ENCODE peak calls at places on chromosomes 11 and 22, in seven cellular contexts. One of them, this sample, is unnamed. For H3K4me1, the result is how much of the 10 kb centered on the place peaks cover.

GRCh38 chr11:15569626-15570025 is 454.9 kb downstream of the INSC start:
- DNase-seq in H9: no peak
- DNase-seq in mesendoderm: no peak
- DNase-seq in IMR-90: no peak
- DNase-seq in neuronal stem cell: no peak
- DNase-seq in mesenchymal stem cell: no peak
- DNase-seq in H1: peak
- DNase-seq in this sample: no peak

GRCh38 chr11:133887692-133888332 is 42.5 kb upstream of the SPATA19 start:
- DNase-seq in H9: no peak
- DNase-seq in mesendoderm: no peak
- DNase-seq in IMR-90: no peak
- DNase-seq in neuronal stem cell: no peak
- DNase-seq in mesenchymal stem cell: no peak
- DNase-seq in H1: no peak
- DNase-seq in this sample: no peak

GRCh38 chr11:64877390-64878222 is 815 bp downstream of the EHD1 start:
- DNase-seq in H9: no peak
- DNase-seq in mesendoderm: no peak
- DNase-seq in IMR-90: no peak
- DNase-seq in neuronal stem cell: no peak
- DNase-seq in mesenchymal stem cell: no peak
- DNase-seq in H1: no peak
- DNase-seq in this sample: no peak

GRCh38 chr11:76455331-76455730 is 10.5 kb downstream of the EMSY start:
- DNase-seq in H9: peak
- DNase-seq in mesendoderm: peak
- DNase-seq in IMR-90: peak
- DNase-seq in neuronal stem cell: peak
- DNase-seq in mesenchymal stem cell: no peak
- DNase-seq in H1: no peak
- DNase-seq in this sample: peak

GRCh38 chr11:35146074-35146521 is 7.1 kb downstream of the CD44 start:
- DNase-seq in H9: no peak
- DNase-seq in mesendoderm: no peak
- DNase-seq in IMR-90: no peak
- DNase-seq in neuronal stem cell: no peak
- DNase-seq in mesenchymal stem cell: peak
- DNase-seq in H1: no peak
- DNase-seq in this sample: no peak

GRCh38 chr11:107928767-107929507 is 689 bp downstream of the RAB39A start:
- DNase-seq in H9: peak
- DNase-seq in mesendoderm: peak
- DNase-seq in IMR-90: no peak
- DNase-seq in neuronal stem cell: peak
- DNase-seq in mesenchymal stem cell: no peak
- DNase-seq in H1: peak
- DNase-seq in this sample: no peak

GRCh38 chr11:84524422-84525051 is 1102.6 kb downstream of the DLG2 start:
- DNase-seq in H9: no peak
- DNase-seq in mesendoderm: peak
- DNase-seq in IMR-90: peak
- DNase-seq in neuronal stem cell: no peak
- DNase-seq in mesenchymal stem cell: peak
- DNase-seq in H1: no peak
- DNase-seq in this sample: no peak

GRCh38 chr11:121564948-121565684 is 112.3 kb upstream of the SORL1-AS1 start:
- DNase-seq in H9: no peak
- DNase-seq in mesendoderm: no peak
- DNase-seq in IMR-90: no peak
- DNase-seq in neuronal stem cell: no peak
- DNase-seq in mesenchymal stem cell: no peak
- DNase-seq in H1: no peak
- DNase-seq in this sample: no peak

GRCh38 chr11:12091957-12092558 is 18.3 kb upstream of the MICAL2 start:
- DNase-seq in H9: no peak
- DNase-seq in mesendoderm: peak
- DNase-seq in IMR-90: no peak
- DNase-seq in neuronal stem cell: no peak
- DNase-seq in mesenchymal stem cell: no peak
- DNase-seq in H1: no peak
- DNase-seq in this sample: peak

GRCh38 chr11:87176044-87176443 is 138.3 kb downstream of the TMEM135 start:
- DNase-seq in H9: no peak
- DNase-seq in mesendoderm: peak
- DNase-seq in IMR-90: peak
- DNase-seq in neuronal stem cell: no peak
- DNase-seq in mesenchymal stem cell: no peak
- DNase-seq in H1: no peak
- DNase-seq in this sample: no peak

DNA sequence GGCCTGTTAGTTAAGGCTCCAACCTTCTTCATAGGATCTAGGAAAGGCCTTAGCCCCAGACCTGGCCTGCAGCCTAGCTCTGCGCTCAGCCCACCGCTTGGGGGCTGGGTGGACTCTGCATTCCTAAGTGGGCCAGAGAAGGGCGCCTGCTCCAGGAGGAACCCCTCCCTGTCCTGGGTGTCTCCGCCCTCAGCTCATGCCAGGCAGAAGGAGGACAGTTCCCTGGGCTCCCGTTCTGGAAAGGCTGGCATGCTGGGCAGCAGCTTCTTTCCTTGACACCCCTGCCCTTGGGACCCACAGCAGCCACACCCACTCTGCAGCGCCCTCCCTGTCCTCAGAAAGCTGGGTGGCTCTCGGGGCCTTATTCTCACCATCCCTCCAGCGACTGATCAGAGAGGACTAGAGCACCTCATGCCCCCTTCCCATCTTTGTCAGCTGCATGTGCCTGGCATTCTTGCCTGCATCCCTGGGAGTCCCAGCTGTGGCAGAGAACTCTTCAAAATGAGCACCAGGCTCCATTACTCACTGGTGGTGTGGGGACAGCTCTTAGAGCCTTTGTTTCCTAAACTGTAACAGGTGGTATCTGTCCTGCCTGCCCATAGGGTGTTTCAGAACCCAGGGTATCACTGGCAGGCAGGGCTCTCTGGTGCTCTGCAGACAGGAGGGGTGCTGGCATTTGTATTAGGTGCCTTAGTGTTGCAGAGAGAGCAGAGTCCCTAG is 20.3 kb upstream of the MYRF start:
- DNase-seq in H9: no peak
- DNase-seq in mesendoderm: no peak
- DNase-seq in IMR-90: no peak
- DNase-seq in neuronal stem cell: no peak
- DNase-seq in mesenchymal stem cell: no peak
- DNase-seq in H1: no peak
- DNase-seq in this sample: no peak
- H3K27ac ChIP-seq in H9: no peak
- H3K27ac ChIP-seq in mesendoderm: no peak
- H3K27ac ChIP-seq in IMR-90: no peak
- H3K27ac ChIP-seq in neuronal stem cell: no peak
- H3K27ac ChIP-seq in mesenchymal stem cell: no peak
- H3K27ac ChIP-seq in H1: no peak
- H3K27ac ChIP-seq in this sample: no peak

GRCh38 chr11:69632900-69633299 is 8.1 kb upstream of the CCND1 start:
- DNase-seq in H9: no peak
- DNase-seq in mesendoderm: no peak
- DNase-seq in IMR-90: no peak
- DNase-seq in neuronal stem cell: no peak
- DNase-seq in mesenchymal stem cell: no peak
- DNase-seq in H1: no peak
- DNase-seq in this sample: no peak

GRCh38 chr11:69634069-69634468 is 6.9 kb upstream of the CCND1 start:
- DNase-seq in H9: no peak
- DNase-seq in mesendoderm: peak
- DNase-seq in IMR-90: no peak
- DNase-seq in neuronal stem cell: no peak
- DNase-seq in mesenchymal stem cell: no peak
- DNase-seq in H1: no peak
- DNase-seq in this sample: no peak

GRCh38 chr11:69635804-69636511 is 5.0 kb upstream of the CCND1 start:
- DNase-seq in H9: no peak
- DNase-seq in mesendoderm: no peak
- DNase-seq in IMR-90: no peak
- DNase-seq in neuronal stem cell: no peak
- DNase-seq in mesenchymal stem cell: no peak
- DNase-seq in H1: no peak
- DNase-seq in this sample: no peak

GRCh38 chr11:69635210-69635609 is 5.7 kb upstream of the CCND1 start:
- DNase-seq in H9: no peak
- DNase-seq in mesendoderm: no peak
- DNase-seq in IMR-90: no peak
- DNase-seq in neuronal stem cell: no peak
- DNase-seq in mesenchymal stem cell: no peak
- DNase-seq in H1: no peak
- DNase-seq in this sample: no peak

GRCh38 chr11:69634590-69634989 is 6.4 kb upstream of the CCND1 start:
- DNase-seq in H9: no peak
- DNase-seq in mesendoderm: no peak
- DNase-seq in IMR-90: no peak
- DNase-seq in neuronal stem cell: no peak
- DNase-seq in mesenchymal stem cell: no peak
- DNase-seq in H1: no peak
- DNase-seq in this sample: no peak
- H2AK5ac ChIP-seq in H9: no peak
- H2AK5ac ChIP-seq in mesendoderm: no peak
- H2AK5ac ChIP-seq in IMR-90: peak
- H2AK5ac ChIP-seq in neuronal stem cell: no peak
- H2AK5ac ChIP-seq in mesenchymal stem cell: no peak
- H2AK5ac ChIP-seq in H1: no peak
- H2AK5ac ChIP-seq in this sample: no peak

GRCh38 chr22:21632237-21632895 is at the start of gene CCDC116:
- DNase-seq in H9: peak
- DNase-seq in mesendoderm: peak
- DNase-seq in IMR-90: no peak
- DNase-seq in neuronal stem cell: no peak
- DNase-seq in mesenchymal stem cell: no peak
- DNase-seq in H1: peak
- DNase-seq in this sample: peak

GRCh38 chr22:21628386-21629261 is 1.2 kb downstream of the YDJC start:
- DNase-seq in H9: no peak
- DNase-seq in mesendoderm: no peak
- DNase-seq in IMR-90: no peak
- DNase-seq in neuronal stem cell: no peak
- DNase-seq in mesenchymal stem cell: no peak
- DNase-seq in H1: no peak
- DNase-seq in this sample: no peak

GRCh38 chr22:21626735-21627469 is 2.9 kb downstream of the YDJC start:
- DNase-seq in H9: no peak
- DNase-seq in mesendoderm: no peak
- DNase-seq in IMR-90: no peak
- DNase-seq in neuronal stem cell: no peak
- DNase-seq in mesenchymal stem cell: no peak
- DNase-seq in H1: no peak
- DNase-seq in this sample: no peak

GRCh38 chr22:21631025-21631424 is 1.2 kb upstream of the YDJC start:
- DNase-seq in H9: no peak
- DNase-seq in mesendoderm: no peak
- DNase-seq in IMR-90: no peak
- DNase-seq in neuronal stem cell: no peak
- DNase-seq in mesenchymal stem cell: no peak
- DNase-seq in H1: no peak
- DNase-seq in this sample: no peak

DNA sequence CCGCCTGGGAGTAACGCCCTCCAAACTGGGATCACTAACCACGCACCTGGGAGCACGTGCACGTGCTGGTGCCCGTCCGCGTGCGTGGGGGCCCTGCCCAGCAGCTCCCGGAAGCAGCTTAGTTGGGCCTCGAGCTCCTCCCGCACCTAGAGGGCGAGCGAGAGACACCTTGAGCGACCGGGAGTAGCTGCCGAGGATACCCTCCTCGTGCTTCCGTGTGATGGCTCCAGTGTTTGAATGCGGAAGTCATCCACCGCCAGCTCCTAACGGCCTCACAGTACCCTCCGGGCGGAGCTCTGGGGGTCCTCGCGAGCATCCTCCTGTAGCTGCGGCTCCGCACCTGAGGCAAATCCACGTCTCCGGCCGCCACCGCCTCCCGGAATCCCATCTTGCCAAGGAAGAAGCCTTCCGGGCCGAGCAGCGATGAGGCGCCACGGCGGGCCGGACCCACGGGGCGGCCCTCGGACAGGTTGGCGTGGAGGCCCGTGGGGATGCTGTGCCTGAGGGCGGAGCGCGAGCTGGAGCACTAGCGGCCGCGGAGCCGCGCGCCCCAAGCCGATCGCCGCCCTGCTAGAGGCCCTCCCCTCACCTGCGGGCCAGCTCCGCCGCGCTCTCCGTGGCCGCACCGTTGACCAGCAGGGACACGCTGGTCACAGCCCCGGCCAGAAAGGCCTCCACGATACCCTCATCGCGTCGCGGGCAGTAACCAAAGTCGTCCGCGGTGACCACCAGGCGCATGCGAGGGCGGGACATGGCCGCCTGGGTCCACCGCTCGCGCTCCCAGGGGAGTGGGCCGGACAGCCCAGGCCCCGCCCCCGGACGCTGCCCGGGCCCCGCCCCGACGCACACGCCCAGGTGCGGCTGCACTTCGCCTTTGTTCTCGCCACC is at the start of gene YDJC:
- DNase-seq in H9: peak
- DNase-seq in mesendoderm: peak
- DNase-seq in IMR-90: peak
- DNase-seq in neuronal stem cell: peak
- DNase-seq in mesenchymal stem cell: peak
- DNase-seq in H1: peak
- DNase-seq in this sample: peak
- H3K4me1 ChIP-seq in H9: under half
- H3K4me1 ChIP-seq in mesendoderm: under half
- H3K4me1 ChIP-seq in IMR-90: under half
- H3K4me1 ChIP-seq in neuronal stem cell: under half
- H3K4me1 ChIP-seq in mesenchymal stem cell: under half
- H3K4me1 ChIP-seq in H1: under half
- H3K4me1 ChIP-seq in this sample: under half

GRCh38 chr11:128455766-128456165 is 131.6 kb downstream of the ETS1 start:
- DNase-seq in H9: no peak
- DNase-seq in mesendoderm: no peak
- DNase-seq in IMR-90: no peak
- DNase-seq in neuronal stem cell: no peak
- DNase-seq in mesenchymal stem cell: peak
- DNase-seq in H1: no peak
- DNase-seq in this sample: no peak
- H3K27ac ChIP-seq in H9: no peak
- H3K27ac ChIP-seq in mesendoderm: no peak
- H3K27ac ChIP-seq in IMR-90: no peak
- H3K27ac ChIP-seq in neuronal stem cell: no peak
- H3K27ac ChIP-seq in mesenchymal stem cell: no peak
- H3K27ac ChIP-seq in H1: no peak
- H3K27ac ChIP-seq in this sample: peak

This sample was measured in trophoblast cell.